ENCODE peak calls at places on chromosomes 13 and 19, in seven cellular contexts. V is uterus; B is naive thymus-derived CD4-positive, alpha-beta T cell; K is psoas muscle; N is body of pancreas; S is effector memory CD4-positive, alpha-beta T cell; G is cardiac muscle cell. E is an unnamed sample.

GRCh38 chr19:50325310-50326100 is 3.7 kb downstream of the KCNC3 start:
- DNase-seq in N (peak; percentile 81), V (no peak), K (peak; percentile 79), G (peak; percentile 70), S (peak; percentile 38), B (peak; percentile 94), E (peak; percentile 79)

GRCh38 chr13:41463823-41464602 is 6.7 kb downstream of the RGCC start:
- DNase-seq in V (no peak), S (no peak), B (peak; percentile 62), K (no peak), N (no peak), G (no peak), E (no peak)

GRCh38 chr19:32101206-32101605 is 244.2 kb upstream of the ZNF507 start:
- DNase-seq in K (no peak), V (no peak), S (no peak), B (no peak), N (no peak), G (no peak), E (no peak)

GRCh38 chr13:35760678-35761308 is 284.3 kb upstream of the MAB21L1 start:
- DNase-seq in G (no peak), S (no peak), B (no peak), K (no peak), N (no peak), V (no peak), E (no peak)

GRCh38 chr13:73513751-73514150 is 454.9 kb downstream of the KLF5 start:
- DNase-seq in B (no peak), V (no peak), S (no peak), K (no peak), G (no peak), N (no peak), E (no peak)

GRCh38 chr13:95256086-95256485 is 45.2 kb downstream of the ABCC4 start:
- DNase-seq in B (no peak), G (peak; percentile 84), S (no peak), K (no peak), V (no peak), N (no peak), E (no peak)

GRCh38 chr19:1063030-1063908 is 3.7 kb upstream of the ARHGAP45 start:
- DNase-seq in G (no peak), V (no peak), K (peak; percentile 70), N (no peak), B (peak; percentile 75), S (peak; percentile 72), E (no peak)

GRCh38 chr13:114073881-114074551 is 58.4 kb downstream of the RASA3 start:
- DNase-seq in B (no peak), K (peak; percentile 53), N (no peak), S (no peak), G (no peak), V (no peak), E (no peak)

GRCh38 chr13:43514326-43514725 is 272.4 kb downstream of the ENOX1 start:
- DNase-seq in G (no peak), K (no peak), S (no peak), B (no peak), V (no peak), N (no peak), E (no peak)

GRCh38 chr13:53439439-53440225 is 411.0 kb downstream of the OLFM4 start:
- DNase-seq in S (no peak), N (no peak), G (no peak), K (no peak), V (no peak), B (no peak), E (no peak)

GRCh38 chr13:100075700-100076587 is 12.9 kb upstream of the PCCA start:
- DNase-seq in G (no peak), K (no peak), N (no peak), V (no peak), B (no peak), S (no peak), E (no peak)

GRCh38 chr19:18023596-18024212 is 15.7 kb downstream of the ARRDC2 start:
- DNase-seq in V (peak; percentile 43), B (peak; percentile 57), S (peak; percentile 81), K (peak; percentile 94), G (peak; percentile 95), N (peak; percentile 63), E (peak; percentile 91)

GRCh38 chr19:9289231-9289884 is 20.3 kb downstream of the ZNF699 start:
- DNase-seq in N (no peak), K (no peak), B (no peak), S (no peak), V (no peak), G (no peak), E (no peak)

GRCh38 chr13:105616313-105617075 is 919.0 kb downstream of the EFNB2 start:
- DNase-seq in S (no peak), N (no peak), G (no peak), B (no peak), K (no peak), V (no peak), E (no peak)

GRCh38 chr13:113427562-113428468 is 25.5 kb downstream of the ADPRHL1 start:
- DNase-seq in G (peak; percentile 29), K (no peak), N (no peak), S (no peak), V (no peak), B (no peak), E (no peak)

GRCh38 chr19:38228491-38229439 is 4.7 kb upstream of the DPF1 start:
- DNase-seq in N (no peak), G (no peak), K (no peak), S (no peak), B (no peak), V (no peak), E (peak; percentile 51)

GRCh38 chr19:41575998-41576397 is at the start of gene CEACAM21:
- DNase-seq in K (peak; percentile 64), B (peak; percentile 41), S (peak; percentile 19), N (no peak), V (no peak), G (no peak), E (peak; percentile 64)

GRCh38 chr19:51417107-51417806 is at the start of gene SIGLEC10:
- DNase-seq in B (peak; percentile 47), S (no peak), N (no peak), V (no peak), G (peak; percentile 23), K (no peak), E (peak; percentile 42)

GRCh38 chr13:76937416-76937815 is 10.9 kb upstream of the ACOD1 start:
- DNase-seq in S (no peak), B (no peak), V (no peak), K (no peak), N (no peak), G (peak; percentile 96), E (peak; percentile 28)

GRCh38 chr13:43815204-43815603 is 28.4 kb upstream of the ENOX1 start:
- DNase-seq in N (no peak), S (no peak), G (peak; percentile 97), V (no peak), K (no peak), B (no peak), E (peak; percentile 56)

GRCh38 chr13:31045621-31046081 is 113.2 kb downstream of the TEX26 start:
- DNase-seq in K (peak; percentile 54), V (peak; percentile 56), N (peak; percentile 21), S (peak; percentile 64), B (peak; percentile 74), G (peak; percentile 94), E (peak; percentile 74)

GRCh38 chr13:31044658-31045620 is 112.5 kb downstream of the TEX26 start:
- DNase-seq in B (peak; percentile 41), K (no peak), V (no peak), S (peak; percentile 29), N (no peak), G (no peak), E (no peak)

GRCh38 chr13:31049083-31049482 is 112.6 kb downstream of the HSPH1 start:
- DNase-seq in V (no peak), B (no peak), G (no peak), K (no peak), N (no peak), S (no peak), E (no peak)

GRCh38 chr13:31048521-31048920 is 113.2 kb downstream of the HSPH1 start:
- DNase-seq in N (no peak), K (no peak), V (no peak), B (no peak), S (no peak), G (no peak), E (no peak)

GRCh38 chr13:31046711-31047279 is 114.3 kb downstream of the TEX26 start:
- DNase-seq in G (peak; percentile 68), V (peak; percentile 31), K (no peak), B (peak; percentile 17), S (no peak), N (no peak), E (no peak)
- H3K4me3 ChIP-seq in G (no peak overlapping the region), V (no peak overlapping the region), K (no peak overlapping the region), B (no peak overlapping the region), S (no peak overlapping the region), N (no peak overlapping the region), E (no peak overlapping the region)

DNA sequence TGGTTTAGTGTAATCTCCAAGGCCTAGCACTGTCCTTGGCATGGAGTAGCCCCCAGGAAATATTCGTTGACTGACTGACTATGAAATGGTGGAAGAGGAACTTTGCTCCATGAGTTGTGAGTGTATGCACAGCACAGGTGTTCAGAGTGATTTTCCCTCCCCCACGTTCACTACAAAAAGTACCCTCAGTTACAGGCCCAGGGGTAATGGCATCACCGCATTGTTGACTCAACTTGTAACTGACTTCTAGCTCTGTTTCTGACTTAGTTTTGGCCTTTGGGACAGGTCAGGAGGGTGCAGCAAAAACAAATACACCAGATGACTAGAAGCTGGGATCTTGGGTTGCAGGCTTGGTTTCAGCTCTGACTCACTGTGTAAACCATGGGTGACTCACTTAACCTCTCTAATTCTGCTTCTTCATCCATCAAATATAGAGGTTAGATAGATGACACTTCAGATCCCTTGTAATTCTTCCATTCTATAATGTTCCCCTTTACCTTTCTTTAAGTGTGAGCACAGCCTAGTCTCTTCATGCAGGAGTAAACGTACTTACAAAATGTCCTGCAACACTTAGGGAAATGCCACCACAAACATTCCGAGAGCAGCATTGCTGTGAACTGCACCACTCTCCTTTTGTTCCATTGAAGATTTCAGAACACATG is 229.8 kb downstream of the KCNRG start:
- DNase-seq in B (peak; percentile 53), V (no peak), G (peak; percentile 59), S (peak; percentile 8), K (no peak), N (peak; percentile 65), E (no peak)
- H3K4me3 ChIP-seq in B (no peak overlapping the region), V (no peak overlapping the region), G (no peak overlapping the region), S (no peak overlapping the region), K (no peak overlapping the region), N (no peak overlapping the region), E (no peak overlapping the region)

DNA sequence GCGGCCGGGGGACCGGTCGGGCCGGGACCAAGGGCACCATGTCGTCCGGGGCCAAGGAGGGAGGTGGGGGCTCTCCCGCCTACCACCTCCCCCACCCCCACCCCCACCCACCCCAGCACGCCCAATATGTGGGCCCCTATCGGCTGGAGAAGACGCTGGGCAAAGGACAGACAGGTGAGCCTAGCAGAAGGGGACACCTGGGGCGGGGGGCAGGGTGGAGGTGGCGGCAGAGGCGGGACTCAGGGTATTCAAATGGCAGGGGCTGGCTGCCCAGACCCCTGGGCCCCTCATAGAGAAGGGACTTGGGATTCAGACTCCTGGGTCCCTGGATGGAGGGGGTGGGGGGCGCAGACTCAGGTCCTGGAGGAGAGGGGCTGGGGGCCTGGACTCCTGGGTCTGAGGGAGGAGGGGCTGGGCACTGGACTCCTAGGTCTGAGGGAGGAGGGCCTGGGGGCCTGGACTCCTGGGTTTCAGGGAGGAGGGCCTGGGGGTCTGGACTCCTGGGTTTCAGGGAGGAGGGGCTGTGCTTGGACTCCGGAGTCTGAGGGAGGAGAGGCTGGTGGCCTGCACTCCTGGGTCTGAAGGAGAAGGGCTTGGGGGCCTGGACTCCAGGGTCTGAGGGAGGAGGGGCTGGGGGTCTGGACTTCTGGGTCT is 735 bp downstream of the BRSK1 start:
- DNase-seq in K (no peak), G (no peak), N (no peak), B (no peak), S (no peak), V (no peak), E (no peak)
- H3K4me3 ChIP-seq in K (peak overlapping the region; percentile 38), G (peak overlapping the region; percentile 98), N (no peak overlapping the region), B (no peak overlapping the region), S (no peak overlapping the region), V (peak overlapping the region; percentile 61), E (peak overlapping the region; percentile 72)

GRCh38 chr13:111284579-111284978 is 35.9 kb upstream of the TEX29 start:
- DNase-seq in K (no peak), S (no peak), N (no peak), G (no peak), B (no peak), V (no peak), E (no peak)
- H3K4me3 ChIP-seq in K (no peak overlapping the region), S (no peak overlapping the region), N (no peak overlapping the region), G (no peak overlapping the region), B (no peak overlapping the region), V (no peak overlapping the region), E (no peak overlapping the region)

E was measured in heart left ventricle.